ENCODE peak calls at places on chromosomes 5 and 9, in five cellular contexts. Q is foreskin fibroblast; X is NCI-H1105; M is activated naive CD4-positive, alpha-beta T cell treated with anti-CD3 and anti-CD28 coated beads, Interleukin-2, amount 50 U/mL, for 16 hours; V is activated B cell treated with CpG ODN at 0.5 μM for 24 hours. F is an unnamed sample.

GRCh38 chr5:174706997-174707548 is 17.3 kb upstream of the MSX2 start:
- DNase-seq in Q (no peak), X (no peak), M (no peak), V (no peak), F (no peak)

GRCh38 chr5:154189256-154189818 is 1.2 kb upstream of the GALNT10 start:
- DNase-seq in Q (peak), X (no peak), M (no peak), V (no peak), F (no peak)

GRCh38 chr9:101566904-101567724 is 27.7 kb downstream of the PPP3R2 start:
- DNase-seq in Q (peak), X (no peak), M (peak), V (no peak), F (no peak)

GRCh38 chr9:136713555-136713949 is 1.2 kb downstream of the DIPK1B start:
- DNase-seq in Q (no peak), X (peak), M (no peak), V (no peak), F (no peak)

GRCh38 chr9:81374881-81375280 is 314.5 kb downstream of the TLE1 start:
- DNase-seq in Q (peak), X (no peak), M (no peak), V (no peak), F (no peak)

GRCh38 chr5:154058055-154059038 is 19.6 kb downstream of the MFAP3 start:
- DNase-seq in Q (peak), X (peak), M (no peak), V (no peak), F (no peak)

GRCh38 chr5:113487411-113487778 is 858 bp downstream of the MCC start:
- DNase-seq in Q (peak), X (no peak), M (no peak), V (no peak), F (no peak)

GRCh38 chr5:10786835-10787234 is 25.8 kb upstream of the DAP start:
- DNase-seq in Q (no peak), X (no peak), M (no peak), V (no peak), F (no peak)